ENCODE peak calls at places on chromosomes 11 and 22, in five cellular contexts. S is cardiac fibroblast, M is adrenal gland, I is endothelial cell of umbilical vein, H is dorsolateral prefrontal cortex. J is an unnamed sample.

GRCh38 chr11:12239396-12240298 is 129.3 kb downstream of the MICAL2 start:
- DNase-seq in S (peak; percentile 46), M (no peak), I (peak; percentile 89), H (no peak), J (no peak)

GRCh38 chr22:30016596-30016995 is 63.7 kb upstream of the HORMAD2 start:
- DNase-seq in S (no peak), M (no peak), I (no peak), H (no peak), J (no peak)

GRCh38 chr11:133845413-133845812 is at the start of gene SPATA19:
- DNase-seq in S (no peak), M (no peak), I (no peak), H (no peak), J (no peak)

GRCh38 chr11:78082146-78082545 is 2.5 kb upstream of the NDUFC2 start:
- DNase-seq in S (no peak), M (no peak), I (no peak), H (no peak), J (no peak)

GRCh38 chr11:121422675-121423074 is 29.4 kb upstream of the SORL1 start:
- DNase-seq in S (no peak), M (no peak), I (no peak), H (no peak), J (no peak)

GRCh38 chr22:49243335-49243734 is 584.3 kb downstream of the BRD1 start:
- DNase-seq in S (no peak), M (no peak), I (no peak), H (no peak), J (no peak)

GRCh38 chr11:111046291-111046690 is 199.2 kb upstream of the POU2AF2 start:
- DNase-seq in S (no peak), M (no peak), I (no peak), H (no peak), J (no peak)

GRCh38 chr22:48185656-48186055 is 1423.2 kb downstream of the TBC1D22A start:
- DNase-seq in S (no peak), M (peak; percentile 20), I (no peak), H (no peak), J (no peak)

GRCh38 chr11:47132981-47133380 is 43.7 kb downstream of the ARFGAP2 start:
- DNase-seq in S (no peak), M (no peak), I (no peak), H (no peak), J (no peak)
- TF ChIP-seq CTCF in S (no peak), M (no peak), I (no peak), H (no peak), J (no peak)

GRCh38 chr11:94326947-94327346 is 22.6 kb downstream of the IZUMO1R start:
- DNase-seq in S (no peak), M (no peak), I (no peak), H (no peak), J (no peak)

GRCh38 chr11:94322501-94322900 is 18.1 kb downstream of the IZUMO1R start:
- DNase-seq in S (no peak), M (no peak), I (no peak), H (no peak), J (no peak)

GRCh38 chr11:94329501-94329900 is 25.1 kb downstream of the IZUMO1R start:
- DNase-seq in S (no peak), M (no peak), I (no peak), H (no peak), J (no peak)

GRCh38 chr11:94328587-94329080 is 24.3 kb downstream of the IZUMO1R start:
- DNase-seq in S (no peak), M (no peak), I (no peak), H (no peak), J (no peak)

DNA sequence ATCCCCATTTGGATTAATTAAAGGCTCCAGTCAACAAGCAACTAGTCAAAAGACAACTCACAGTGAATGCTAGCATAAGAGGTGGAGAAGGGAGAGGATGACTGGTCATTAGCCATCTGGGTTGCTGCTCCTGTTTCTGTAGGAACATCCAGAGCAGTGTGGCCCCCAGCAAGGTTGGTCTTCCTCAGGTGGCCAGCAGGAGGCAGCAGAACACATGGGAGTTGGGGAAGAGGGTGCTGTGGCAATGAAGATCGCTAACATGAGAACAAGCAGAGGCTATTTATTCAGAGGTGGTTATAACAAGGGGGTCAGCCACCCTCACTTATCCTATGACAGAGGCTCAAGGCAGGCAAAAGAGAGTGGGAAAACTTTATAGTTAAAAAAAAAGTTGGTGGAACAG is 21.3 kb downstream of the IZUMO1R start:
- DNase-seq in S (peak; percentile 59), M (no peak), I (peak; percentile 44), H (no peak), J (no peak)
- TF ChIP-seq CTCF in S (peak; percentile 64), M (no peak), I (peak; percentile 33), H (no peak), J (peak; percentile 25)

GRCh38 chr11:114026355-114026754 is 33.2 kb upstream of the ZBTB16 start:
- DNase-seq in S (peak; percentile 40), M (no peak), I (no peak), H (no peak), J (no peak)
- TF ChIP-seq CTCF in S (peak; percentile 41), M (no peak), I (peak; percentile 8), H (no peak), J (no peak)

GRCh38 chr22:27133951-27134664 is 476.7 kb downstream of the MIAT start:
- DNase-seq in S (peak; percentile 92), M (peak; percentile 56), I (peak; percentile 60), H (no peak), J (no peak)

GRCh38 chr22:27137809-27138400 is 480.5 kb downstream of the MIAT start:
- DNase-seq in S (no peak), M (no peak), I (no peak), H (no peak), J (no peak)

GRCh38 chr22:27132896-27133500 is 475.6 kb downstream of the MIAT start:
- DNase-seq in S (no peak), M (no peak), I (no peak), H (no peak), J (no peak)

GRCh38 chr22:27136596-27136995 is 479.2 kb downstream of the MIAT start:
- DNase-seq in S (no peak), M (no peak), I (no peak), H (no peak), J (no peak)

DNA sequence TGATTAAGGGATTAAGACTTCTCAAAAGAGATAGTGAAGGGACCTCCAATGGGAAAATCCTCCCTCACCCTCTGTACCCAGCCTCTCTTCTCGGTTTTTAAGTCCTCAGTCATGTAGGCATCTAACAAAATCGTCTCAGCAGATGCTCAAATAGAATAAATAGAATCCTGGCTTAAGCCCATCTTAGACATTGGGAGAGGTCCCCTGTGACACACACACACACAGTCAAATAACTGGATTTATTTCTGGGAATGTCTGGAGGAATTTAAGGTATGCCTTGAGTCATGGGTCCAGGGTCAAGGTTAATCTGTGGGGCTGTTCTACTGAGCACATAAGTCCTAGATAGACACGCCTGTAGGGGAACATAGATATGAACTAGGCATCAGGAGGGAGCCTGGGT is 478.2 kb downstream of the MIAT start:
- DNase-seq in S (peak; percentile 77), M (no peak), I (no peak), H (no peak), J (no peak)
- TF ChIP-seq CTCF in S (no peak), M (no peak), I (no peak), H (no peak), J (no peak)

GRCh38 chr11:129279326-129280026 is 87.4 kb upstream of the ARHGAP32 start:
- DNase-seq in S (peak; percentile 69), M (peak; percentile 79), I (peak; percentile 70), H (peak; percentile 85), J (peak; percentile 82)
- TF ChIP-seq CTCF in S (no peak), M (no peak), I (no peak), H (no peak), J (no peak)

DNA sequence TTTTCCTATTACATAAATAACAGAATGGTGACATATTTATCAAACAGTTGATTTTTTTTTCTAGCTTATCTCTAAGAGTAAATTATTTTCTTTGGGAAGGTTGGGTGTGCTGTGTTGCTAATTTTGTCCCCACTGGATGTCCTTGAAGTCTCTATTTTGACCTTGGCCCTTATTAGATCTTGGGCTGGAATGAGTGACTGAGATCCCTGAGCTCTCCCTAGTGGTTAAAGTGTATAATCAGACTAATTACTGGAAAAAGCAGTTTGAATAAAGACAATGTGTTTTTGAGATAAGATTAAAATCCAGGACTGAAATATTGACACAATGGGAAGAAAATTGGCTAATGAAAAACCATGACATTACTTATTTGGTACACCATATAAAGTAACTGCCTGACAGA is 56.1 kb downstream of the AASDHPPT start:
- DNase-seq in S (peak; percentile 21), M (no peak), I (peak; percentile 3), H (no peak), J (no peak)
- TF ChIP-seq CTCF in S (peak; percentile 36), M (no peak), I (no peak), H (no peak), J (no peak)